ENCODE peak calls at places on chromosomes 3 and 15, in five cellular contexts. One of them, this sample, is unnamed.

GRCh38 chr15:56813995-56814394 is 80.7 kb upstream of the ZNF280D start:
- ATAC-seq in right cardiac atrium: no peak
- ATAC-seq in activated CD8-positive, alpha-beta memory T cell treated with anti-CD3 and anti-CD28 coated beads, Interleukin-2, amount 10 ng/mL, durations not matched to agents 7 days and 5 days: no peak
- ATAC-seq in naive thymus-derived CD8-positive, alpha-beta T cell: no peak
- ATAC-seq in lung: no peak
- ATAC-seq in this sample: no peak

GRCh38 chr15:52783191-52783829 is 6.8 kb downstream of the ONECUT1 start:
- ATAC-seq in activated CD8-positive, alpha-beta memory T cell treated with anti-CD3 and anti-CD28 coated beads, Interleukin-2, amount 10 ng/mL, durations not matched to agents 7 days and 5 days: no peak
- ATAC-seq in lung: no peak
- ATAC-seq in naive thymus-derived CD8-positive, alpha-beta T cell: no peak
- ATAC-seq in right cardiac atrium: peak
- ATAC-seq in this sample: no peak

GRCh38 chr15:43735402-43735801 is 10.8 kb upstream of the PDIA3 start:
- ATAC-seq in lung: no peak
- ATAC-seq in right cardiac atrium: no peak
- ATAC-seq in activated CD8-positive, alpha-beta memory T cell treated with anti-CD3 and anti-CD28 coated beads, Interleukin-2, amount 10 ng/mL, durations not matched to agents 7 days and 5 days: peak
- ATAC-seq in naive thymus-derived CD8-positive, alpha-beta T cell: no peak
- ATAC-seq in this sample: peak

GRCh38 chr3:152309031-152309430 is 40.3 kb downstream of the MBNL1 start:
- ATAC-seq in activated CD8-positive, alpha-beta memory T cell treated with anti-CD3 and anti-CD28 coated beads, Interleukin-2, amount 10 ng/mL, durations not matched to agents 7 days and 5 days: no peak
- ATAC-seq in right cardiac atrium: no peak
- ATAC-seq in naive thymus-derived CD8-positive, alpha-beta T cell: no peak
- ATAC-seq in lung: no peak
- ATAC-seq in this sample: peak

GRCh38 chr15:100879046-100879445 is 585 bp upstream of the ALDH1A3 start:
- ATAC-seq in naive thymus-derived CD8-positive, alpha-beta T cell: no peak
- ATAC-seq in activated CD8-positive, alpha-beta memory T cell treated with anti-CD3 and anti-CD28 coated beads, Interleukin-2, amount 10 ng/mL, durations not matched to agents 7 days and 5 days: no peak
- ATAC-seq in lung: no peak
- ATAC-seq in right cardiac atrium: no peak
- ATAC-seq in this sample: no peak

GRCh38 chr3:187207624-187208023 is 10.3 kb downstream of the RTP1 start:
- ATAC-seq in naive thymus-derived CD8-positive, alpha-beta T cell: no peak
- ATAC-seq in right cardiac atrium: peak
- ATAC-seq in lung: no peak
- ATAC-seq in activated CD8-positive, alpha-beta memory T cell treated with anti-CD3 and anti-CD28 coated beads, Interleukin-2, amount 10 ng/mL, durations not matched to agents 7 days and 5 days: no peak
- ATAC-seq in this sample: no peak

GRCh38 chr3:32998631-32999451 is 47.4 kb downstream of the CCR4 start:
- ATAC-seq in lung: no peak
- ATAC-seq in activated CD8-positive, alpha-beta memory T cell treated with anti-CD3 and anti-CD28 coated beads, Interleukin-2, amount 10 ng/mL, durations not matched to agents 7 days and 5 days: peak
- ATAC-seq in right cardiac atrium: no peak
- ATAC-seq in naive thymus-derived CD8-positive, alpha-beta T cell: no peak
- ATAC-seq in this sample: peak

GRCh38 chr3:182738583-182739514 is 54.5 kb upstream of the ATP11B start:
- ATAC-seq in lung: peak
- ATAC-seq in activated CD8-positive, alpha-beta memory T cell treated with anti-CD3 and anti-CD28 coated beads, Interleukin-2, amount 10 ng/mL, durations not matched to agents 7 days and 5 days: no peak
- ATAC-seq in naive thymus-derived CD8-positive, alpha-beta T cell: no peak
- ATAC-seq in right cardiac atrium: no peak
- ATAC-seq in this sample: peak

GRCh38 chr3:142588708-142589107 is 7.5 kb upstream of the PLS1 start:
- ATAC-seq in lung: no peak
- ATAC-seq in right cardiac atrium: no peak
- ATAC-seq in naive thymus-derived CD8-positive, alpha-beta T cell: no peak
- ATAC-seq in activated CD8-positive, alpha-beta memory T cell treated with anti-CD3 and anti-CD28 coated beads, Interleukin-2, amount 10 ng/mL, durations not matched to agents 7 days and 5 days: no peak
- ATAC-seq in this sample: no peak

GRCh38 chr3:131396170-131396569 is 14.6 kb downstream of the NUDT16 start:
- ATAC-seq in activated CD8-positive, alpha-beta memory T cell treated with anti-CD3 and anti-CD28 coated beads, Interleukin-2, amount 10 ng/mL, durations not matched to agents 7 days and 5 days: no peak
- ATAC-seq in lung: no peak
- ATAC-seq in right cardiac atrium: no peak
- ATAC-seq in naive thymus-derived CD8-positive, alpha-beta T cell: no peak
- ATAC-seq in this sample: no peak

GRCh38 chr3:124276163-124276862 is 284.4 kb upstream of the ROPN1 start:
- ATAC-seq in lung: no peak
- ATAC-seq in right cardiac atrium: no peak
- ATAC-seq in activated CD8-positive, alpha-beta memory T cell treated with anti-CD3 and anti-CD28 coated beads, Interleukin-2, amount 10 ng/mL, durations not matched to agents 7 days and 5 days: no peak
- ATAC-seq in naive thymus-derived CD8-positive, alpha-beta T cell: no peak
- ATAC-seq in this sample: no peak

GRCh38 chr15:22951381-22952280 is 28.5 kb downstream of the CYFIP1 start:
- ATAC-seq in naive thymus-derived CD8-positive, alpha-beta T cell: no peak
- ATAC-seq in right cardiac atrium: no peak
- ATAC-seq in lung: no peak
- ATAC-seq in activated CD8-positive, alpha-beta memory T cell treated with anti-CD3 and anti-CD28 coated beads, Interleukin-2, amount 10 ng/mL, durations not matched to agents 7 days and 5 days: no peak
- ATAC-seq in this sample: no peak